ENCODE peak calls at places on chromosomes 3 and 15, in four cellular contexts. M is K562, L is GM12878, N is HepG2. O is an unnamed sample.
A peak's percentile ranks its signal among the peaks of the same experiment; 100 is the strongest.

GRCh38 chr3:142976621-142977398 is 13.3 kb upstream of the PAQR9 start:
- DNase-seq in M (peak; percentile 78), L (no peak), N (peak; percentile 76), O (peak; percentile 92)

GRCh38 chr3:115877647-115877934 is 254.3 kb downstream of the GAP43 start:
- DNase-seq in L (no peak), N (no peak), M (no peak), O (peak; percentile 1)

GRCh38 chr3:10729439-10729838 is 86.6 kb upstream of the SLC6A11 start:
- DNase-seq in N (no peak), L (no peak), M (no peak), O (no peak)

GRCh38 chr3:127490271-127491023 is 100.1 kb downstream of the TPRA1 start:
- DNase-seq in L (no peak), M (no peak), N (no peak), O (no peak)

GRCh38 chr3:106059953-106060517 is 191.2 kb upstream of the CBLB start:
- DNase-seq in L (no peak), M (no peak), N (no peak), O (no peak)

GRCh38 chr15:66876731-66877545 is 174.9 kb downstream of the SMAD6 start:
- DNase-seq in L (no peak), N (no peak), M (no peak), O (no peak)

GRCh38 chr15:94671845-94672524 is 440.6 kb downstream of the MCTP2 start:
- DNase-seq in L (no peak), N (no peak), M (no peak), O (peak; percentile 94)

GRCh38 chr3:55519016-55519415 is 31.9 kb upstream of the WNT5A start:
- DNase-seq in L (no peak), N (no peak), M (no peak), O (no peak)

GRCh38 chr3:45026957-45027356 is 854 bp downstream of the CLEC3B start:
- DNase-seq in M (peak; percentile 53), N (peak; percentile 4), L (no peak), O (no peak)

GRCh38 chr3:53150247-53151085 is 10.5 kb upstream of the PRKCD start:
- DNase-seq in L (no peak), N (no peak), M (no peak), O (no peak)

GRCh38 chr3:108153451-108153981 is 62.7 kb upstream of the CD47 start:
- DNase-seq in L (no peak), N (peak; percentile 37), M (peak; percentile 14), O (peak; percentile 43)

GRCh38 chr3:101625879-101626278 is 51.1 kb downstream of the ZBTB11 start:
- DNase-seq in M (no peak), L (no peak), N (no peak), O (no peak)

GRCh38 chr15:33093234-33093633 is 101.3 kb downstream of the FMN1 start:
- DNase-seq in N (no peak), L (no peak), M (no peak), O (no peak)

GRCh38 chr3:110813541-110813940 is 258.1 kb upstream of the NECTIN3 start:
- DNase-seq in N (no peak), L (no peak), M (no peak), O (no peak)

GRCh38 chr3:155548194-155548593 is 196.7 kb downstream of the PLCH1 start:
- DNase-seq in N (no peak), M (no peak), L (no peak), O (no peak)

GRCh38 chr3:105385868-105386508 is 19.3 kb downstream of the ALCAM start:
- DNase-seq in M (no peak), L (no peak), N (no peak), O (no peak)

GRCh38 chr3:169812124-169812843 is 386 bp upstream of the LRRIQ4 start:
- DNase-seq in N (no peak), M (no peak), L (peak; percentile 5), O (peak; percentile 76)

GRCh38 chr15:93399121-93399520 is 310.1 kb upstream of the RGMA start:
- DNase-seq in N (no peak), M (no peak), L (no peak), O (no peak)

GRCh38 chr15:56047354-56047753 is 53.9 kb upstream of the NEDD4 start:
- DNase-seq in N (no peak), L (no peak), M (no peak), O (peak; percentile 71)

GRCh38 chr15:99496302-99496629 is 69.5 kb upstream of the MEF2A start:
- DNase-seq in N (no peak), M (no peak), L (no peak), O (no peak)

GRCh38 chr3:33787328-33788009 is 11.0 kb upstream of the PDCD6IP start:
- DNase-seq in N (peak; percentile 65), L (no peak), M (peak; percentile 50), O (peak; percentile 71)

GRCh38 chr3:99071096-99071495 is 169.6 kb upstream of the DCBLD2 start:
- DNase-seq in M (no peak), N (no peak), L (no peak), O (no peak)

GRCh38 chr15:87730706-87731105 is 525.8 kb downstream of the NTRK3 start:
- DNase-seq in L (no peak), M (no peak), N (no peak), O (no peak)

GRCh38 chr3:47394140-47394855 is 13.5 kb downstream of the PTPN23 start:
- DNase-seq in M (no peak), L (no peak), N (peak; percentile 85), O (peak; percentile 83)

GRCh38 chr3:168100777-168101492 is 5.2 kb upstream of the GOLIM4 start:
- DNase-seq in N (no peak), M (no peak), L (no peak), O (no peak)

GRCh38 chr3:158456114-158456513 is 114.9 kb upstream of the MLF1 start:
- DNase-seq in N (no peak), M (no peak), L (no peak), O (no peak)

GRCh38 chr3:2356298-2356950 is 257.8 kb downstream of the CNTN4 start:
- DNase-seq in N (no peak), L (no peak), M (no peak), O (no peak)

GRCh38 chr15:43794269-43795037 is 2.3 kb downstream of the SERF2 start:
- DNase-seq in L (no peak), N (no peak), M (no peak), O (peak; percentile 9)

GRCh38 chr3:155093261-155093660 is 13.1 kb downstream of the MME start:
- DNase-seq in L (no peak), M (no peak), N (no peak), O (no peak)

DNA sequence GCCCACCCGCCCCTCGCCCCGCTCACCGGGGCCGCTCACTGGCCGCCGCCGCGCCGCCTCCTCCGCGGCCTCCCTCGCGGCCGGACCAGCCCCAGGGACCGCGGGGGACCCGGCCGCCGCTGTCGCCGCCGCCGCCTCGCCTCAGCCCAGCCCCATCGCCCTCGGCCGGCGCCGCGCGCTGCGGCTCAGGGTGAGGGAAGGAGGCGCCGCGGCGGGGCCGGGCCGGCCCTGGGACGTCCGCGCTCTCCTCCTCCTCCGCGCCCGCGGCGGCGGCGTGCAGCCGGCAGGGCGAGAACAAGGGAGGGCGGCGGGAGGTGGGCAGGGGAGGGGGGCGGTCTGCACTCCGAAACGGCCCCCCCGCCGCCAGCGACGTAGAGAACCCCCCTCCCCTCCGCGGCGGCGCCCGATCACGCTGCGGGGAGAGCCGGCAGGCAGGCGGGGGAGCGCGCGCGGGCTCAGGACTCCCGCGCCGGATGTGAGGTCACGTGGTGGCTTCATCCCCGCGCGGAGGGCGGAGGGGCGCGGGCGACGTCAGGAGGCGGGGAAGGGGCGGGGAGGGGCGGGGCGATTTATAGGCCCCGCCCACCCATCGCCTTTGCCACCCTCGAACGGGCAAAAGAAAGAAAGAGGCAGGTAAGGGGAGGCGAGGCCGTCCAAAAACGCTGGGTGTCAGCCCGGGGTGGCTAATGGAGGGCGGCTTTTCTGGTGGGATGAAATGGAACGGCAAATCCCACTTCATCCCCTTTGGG is at the start of gene ATP13A3:
- DNase-seq in N (peak; percentile 65), L (no peak), M (peak; percentile 96), O (peak; percentile 87)
- TF ChIP-seq EZH2 in N (no peak), L (no peak), M (no peak), O (no peak)

GRCh38 chr15:42577514-42578031 is 2.2 kb downstream of the STARD9 start:
- DNase-seq in M (no peak), N (no peak), L (no peak), O (no peak)
- TF ChIP-seq POLR2AphosphoS5 in M (no peak), N (no peak), L (no peak), O (no peak)

GRCh38 chr3:46383946-46384330 is 13.2 kb downstream of the CCR5 start:
- DNase-seq in L (no peak), M (no peak), N (no peak), O (no peak)
- TF ChIP-seq MYC in L (no peak), M (no peak), N (no peak), O (no peak)

GRCh38 chr15:77657629-77658238 is 25.0 kb upstream of the LINGO1 start:
- DNase-seq in M (no peak), L (no peak), N (no peak), O (no peak)
- TF ChIP-seq EZH2 in M (no peak), L (no peak), N (no peak), O (no peak)

GRCh38 chr3:11826628-11827265 is 19.9 kb downstream of the TAMM41 start:
- DNase-seq in M (no peak), L (no peak), N (no peak), O (no peak)
- TF ChIP-seq POLR2AphosphoS5 in M (no peak), L (no peak), N (no peak), O (no peak)

DNA sequence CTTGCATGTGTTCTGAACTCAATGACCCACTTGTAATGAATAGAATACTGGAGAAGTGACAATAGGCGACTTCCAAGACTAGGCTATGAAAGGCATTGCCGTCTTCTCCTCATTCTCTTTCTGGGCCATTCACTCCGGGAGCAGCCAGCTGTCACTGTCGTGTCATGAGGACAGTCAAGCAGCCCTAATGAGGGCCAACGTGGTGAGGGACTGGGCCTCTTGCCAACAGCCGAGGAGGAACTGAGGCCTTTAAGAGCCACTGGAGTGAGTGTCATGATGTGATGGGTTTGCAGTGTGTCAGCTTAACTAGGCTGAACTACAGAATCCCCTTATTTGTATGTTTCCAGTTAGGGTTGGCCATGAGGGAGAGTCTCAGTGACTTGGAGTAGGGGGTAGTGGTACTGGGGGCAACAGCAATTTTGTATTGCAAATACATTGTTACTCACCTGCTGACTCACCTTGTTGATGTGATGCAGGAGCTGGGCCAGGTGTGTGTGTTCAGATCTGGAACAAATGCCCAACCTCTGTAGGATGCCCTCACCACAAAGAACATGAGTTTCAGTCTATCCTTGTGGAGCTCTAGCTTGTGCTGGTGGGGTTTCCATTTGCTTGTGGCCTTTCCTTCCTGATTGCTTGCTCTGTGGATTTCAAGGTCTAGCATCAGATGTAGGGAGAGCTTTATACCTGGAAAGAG is 188.5 kb upstream of the PROK2 start:
- DNase-seq in N (no peak), M (no peak), L (no peak), O (no peak)
- TF ChIP-seq MYC in N (no peak), M (no peak), L (no peak), O (no peak)